ENCODE peak calls at places on chromosome 14, in four cellular contexts. K, A, G and M are unnamed samples.

GRCh38 chr14:75249958-75250336 is 28.7 kb upstream of the FOS start:
- DNase-seq in K (peak), A (no peak), G (no peak), M (no peak)

GRCh38 chr14:93960108-93960475 is 16.3 kb downstream of the ASB2 start:
- DNase-seq in K (no peak), A (no peak), G (no peak), M (no peak)

GRCh38 chr14:24130717-24131548 is 474 bp downstream of the FITM1 start:
- DNase-seq in K (no peak), A (no peak), G (no peak), M (no peak)

GRCh38 chr14:102320033-102320660 is 601 bp downstream of the ZNF839 start:
- DNase-seq in K (peak), A (peak), G (peak), M (peak)

GRCh38 chr14:93249128-93249831 is 42.2 kb downstream of the UBR7 start:
- DNase-seq in K (no peak), A (no peak), G (no peak), M (no peak)

GRCh38 chr14:104252256-104253215 is 114.1 kb downstream of the KIF26A start:
- DNase-seq in K (no peak), A (no peak), G (peak), M (no peak)

GRCh38 chr14:68375371-68375770 is 417.5 kb downstream of the ZFP36L1 start:
- DNase-seq in K (no peak), A (no peak), G (no peak), M (no peak)

GRCh38 chr14:90759370-90760054 is 56.7 kb downstream of the TTC7B start:
- DNase-seq in K (peak), A (no peak), G (no peak), M (no peak)